ENCODE peak calls at places on chromosomes 1 and 21, in five cellular contexts. U, Q, I, X and N are unnamed samples. For H3K9me3, the result is how much of the 10 kb centered on the place peaks cover.

GRCh38 chr1:232511172-232511571 is 118.8 kb downstream of the SIPA1L2 start:
- DNase-seq in U (no peak), Q (no peak), I (peak), X (no peak), N (no peak)

GRCh38 chr1:18541046-18541795 is 60.5 kb downstream of the KLHDC7A start:
- DNase-seq in U (no peak), Q (peak), I (no peak), X (no peak), N (no peak)

GRCh38 chr1:224300346-224300745 is 29.6 kb downstream of the NVL start:
- DNase-seq in U (no peak), Q (no peak), I (peak), X (peak), N (no peak)

GRCh38 chr1:211133393-211133840 is 531 bp downstream of the KCNH1 start:
- DNase-seq in U (no peak), Q (no peak), I (peak), X (no peak), N (no peak)

GRCh38 chr1:160307455-160307854 is 22.5 kb upstream of the PEX19 start:
- DNase-seq in U (no peak), Q (no peak), I (no peak), X (no peak), N (no peak)

GRCh38 chr1:65253800-65254319 is 55.5 kb upstream of the DNAJC6 start:
- DNase-seq in U (no peak), Q (no peak), I (peak), X (no peak), N (no peak)

GRCh38 chr1:60849401-60849800 is 233.0 kb upstream of the NFIA start:
- DNase-seq in U (no peak), Q (no peak), I (no peak), X (no peak), N (no peak)

GRCh38 chr1:217315346-217315745 is 315.5 kb downstream of the GPATCH2 start:
- DNase-seq in U (no peak), Q (no peak), I (peak), X (no peak), N (no peak)

DNA sequence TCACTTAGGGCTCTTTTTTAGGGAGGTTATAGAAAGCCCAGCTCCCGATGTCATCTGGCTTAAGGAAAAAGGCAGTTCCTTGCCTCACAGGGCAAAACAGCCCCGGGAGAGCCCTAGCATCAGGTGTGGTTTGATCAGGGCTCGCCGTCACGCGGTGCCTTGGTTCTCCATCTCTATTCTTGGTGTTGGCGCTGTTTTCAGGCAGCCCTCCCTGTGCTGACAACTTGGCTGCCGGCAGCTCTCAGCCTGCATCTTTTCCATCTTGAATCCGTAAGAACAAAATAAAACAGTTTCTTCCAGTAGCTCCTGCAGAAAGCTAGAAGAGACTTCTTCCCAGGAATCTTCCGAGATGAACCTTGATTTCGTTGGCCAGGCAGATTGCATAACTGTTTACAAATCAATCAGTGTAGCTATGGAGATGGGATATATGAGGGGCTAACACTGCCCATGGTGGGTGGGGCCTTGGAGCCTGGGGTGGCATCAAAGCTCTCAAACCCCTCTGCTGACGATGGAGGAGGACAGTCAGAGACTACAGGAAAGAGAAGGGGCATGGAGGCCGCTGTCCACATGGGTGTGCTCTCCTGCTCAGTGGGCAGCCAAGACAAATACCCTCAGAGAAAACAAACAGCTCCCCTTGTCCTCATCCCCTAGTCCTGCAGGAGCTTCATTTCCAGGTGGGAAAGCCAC is 370.7 kb upstream of the C1orf174 start:
- DNase-seq in U (no peak), Q (no peak), I (no peak), X (no peak), N (no peak)
- H3K9me3 ChIP-seq in U (under half), Q (under half), I (under half), X (under half), N (under half)

GRCh38 chr1:76593614-76594013 is 273.7 kb upstream of the ST6GALNAC5 start:
- DNase-seq in U (no peak), Q (no peak), I (no peak), X (no peak), N (no peak)
- H3K9me3 ChIP-seq in U (under half), Q (under half), I (under half), X (under half), N (under half)

GRCh38 chr1:4600615-4601460 is 53.6 kb upstream of the AJAP1 start:
- DNase-seq in U (no peak), Q (no peak), I (no peak), X (no peak), N (no peak)

GRCh38 chr1:4598561-4598960 is 55.8 kb upstream of the AJAP1 start:
- DNase-seq in U (no peak), Q (no peak), I (no peak), X (no peak), N (no peak)

GRCh38 chr1:4601986-4602385 is 52.4 kb upstream of the AJAP1 start:
- DNase-seq in U (no peak), Q (no peak), I (no peak), X (no peak), N (no peak)

GRCh38 chr1:4599521-4599920 is 54.9 kb upstream of the AJAP1 start:
- DNase-seq in U (no peak), Q (no peak), I (no peak), X (no peak), N (no peak)

GRCh38 chr1:4599951-4600481 is 54.4 kb upstream of the AJAP1 start:
- DNase-seq in U (no peak), Q (no peak), I (no peak), X (no peak), N (no peak)
- H3K9me3 ChIP-seq in U (under half), Q (under half), I (under half), X (under half), N (under half)

GRCh38 chr1:79928901-79929300 is 922.4 kb upstream of the ADGRL4 start:
- DNase-seq in U (no peak), Q (no peak), I (no peak), X (no peak), N (no peak)

DNA sequence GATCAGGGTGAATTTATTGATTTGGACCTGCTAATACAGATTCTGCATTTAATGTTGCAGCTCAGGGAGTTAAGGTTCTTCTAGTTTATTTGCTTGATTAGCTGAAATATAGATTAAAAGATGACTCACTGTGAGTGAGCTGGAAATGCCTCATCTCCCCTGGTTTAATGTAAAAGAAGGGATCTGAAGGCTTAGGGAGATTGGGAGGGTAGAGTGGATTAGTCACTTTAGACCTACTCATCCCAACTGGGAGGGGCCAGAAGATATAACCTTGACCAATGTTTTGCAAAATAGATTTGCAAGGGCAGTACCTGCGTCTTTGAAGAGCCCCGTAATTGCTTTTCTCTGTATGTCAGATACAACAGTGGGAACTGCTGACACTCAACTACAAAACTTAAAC is 922.8 kb upstream of the ADGRL4 start:
- DNase-seq in U (no peak), Q (no peak), I (peak), X (no peak), N (no peak)
- H3K9me3 ChIP-seq in U (under half), Q (under half), I (under half), X (under half), N (under half)

GRCh38 chr21:31290765-31291164 is 53.3 kb downstream of the TIAM1 start:
- DNase-seq in U (no peak), Q (no peak), I (no peak), X (no peak), N (no peak)

GRCh38 chr21:31298618-31299269 is 45.3 kb downstream of the TIAM1 start:
- DNase-seq in U (no peak), Q (no peak), I (no peak), X (no peak), N (no peak)

GRCh38 chr21:31295676-31296075 is 48.4 kb downstream of the TIAM1 start:
- DNase-seq in U (no peak), Q (no peak), I (no peak), X (no peak), N (no peak)

GRCh38 chr21:31293986-31294385 is 50.1 kb downstream of the TIAM1 start:
- DNase-seq in U (no peak), Q (no peak), I (peak), X (no peak), N (no peak)

GRCh38 chr21:31294691-31295090 is 49.4 kb downstream of the TIAM1 start:
- DNase-seq in U (no peak), Q (no peak), I (no peak), X (no peak), N (no peak)
- H3K9me3 ChIP-seq in U (under half), Q (under half), I (under half), X (under half), N (under half)